ENCODE peak calls at places on chromosomes 6 and 20, in seven cellular contexts. N, B, Z, H, Y, U and V are unnamed samples.

GRCh38 chr6:56491606-56492328 is 150.9 kb downstream of the DST start:
- DNase-seq in H (peak; percentile 60), Y (no peak), U (no peak), N (no peak), B (no peak), Z (peak; percentile 34), V (no peak)

GRCh38 chr6:84752118-84752850 is 12.1 kb downstream of the TBX18 start:
- DNase-seq in N (no peak), H (peak; percentile 78), B (no peak), Z (no peak), Y (no peak), U (no peak), V (no peak)

GRCh38 chr6:80341330-80341729 is 234.9 kb downstream of the BCKDHB start:
- DNase-seq in B (no peak), U (no peak), N (peak; percentile 83), Z (no peak), Y (no peak), H (peak; percentile 15), V (no peak)

GRCh38 chr6:150233797-150234399 is 91.1 kb downstream of the PPP1R14C start:
- DNase-seq in U (no peak), Y (no peak), B (no peak), N (no peak), H (no peak), Z (no peak), V (no peak)

GRCh38 chr6:14987490-14987889 is 258.4 kb upstream of the JARID2 start:
- DNase-seq in B (no peak), Y (no peak), N (no peak), U (no peak), H (no peak), Z (no peak), V (no peak)

GRCh38 chr6:12343122-12343439 is 52.9 kb downstream of the EDN1 start:
- DNase-seq in B (no peak), U (no peak), Y (no peak), Z (no peak), H (no peak), N (no peak), V (no peak)

GRCh38 chr6:40336986-40337780 is 250.0 kb downstream of the LRFN2 start:
- DNase-seq in H (no peak), Y (no peak), B (no peak), U (no peak), Z (no peak), N (no peak), V (no peak)

GRCh38 chr6:122839906-122840305 is 50.8 kb downstream of the SMPDL3A start:
- DNase-seq in Y (no peak), B (no peak), H (no peak), Z (no peak), N (no peak), U (no peak), V (no peak)

GRCh38 chr6:132199343-132199742 is 201.9 kb downstream of the MOXD1 start:
- DNase-seq in Z (no peak), U (no peak), H (peak; percentile 50), B (no peak), Y (no peak), N (peak; percentile 64), V (no peak)

GRCh38 chr6:138724015-138724414 is 49.6 kb upstream of the CCDC28A start:
- DNase-seq in U (no peak), B (no peak), N (peak; percentile 1), Y (peak; percentile 2), Z (peak; percentile 39), H (peak; percentile 64), V (no peak)

GRCh38 chr6:2632368-2632767 is 118.4 kb downstream of the MYLK4 start:
- DNase-seq in U (no peak), Y (no peak), N (peak; percentile 11), H (no peak), B (no peak), Z (peak; percentile 33), V (no peak)

GRCh38 chr20:60302875-60303274 is 344.7 kb downstream of the CDH26 start:
- DNase-seq in N (no peak), B (no peak), H (no peak), U (no peak), Y (no peak), Z (no peak), V (no peak)